ENCODE peak calls at places on chromosomes 3 and 15, in eight cellular contexts. E is T-helper 9 cell, B is progenitor cell of endocrine pancreas, J is NCI-H510A treated with DMSO at 0.1 percent for 48 hours, P is Kasumi-1, I is IMR-90, S is lower leg skin, U is activated T-cell treated with anti-CD3 and anti-CD28 coated beads for 1 hour. Y is an unnamed sample.

GRCh38 chr15:47870956-47871625 is 153.8 kb downstream of the SEMA6D start:
- DNase-seq in U (no peak), B (no peak), I (peak), S (no peak), E (no peak), J (no peak), P (no peak), Y (peak)

GRCh38 chr15:80003934-80004472 is 33.0 kb upstream of the BCL2A1 start:
- DNase-seq in U (no peak), P (no peak), S (peak), B (no peak), I (no peak), J (no peak), E (no peak), Y (no peak)

GRCh38 chr3:66393486-66394260 is 107.1 kb downstream of the LRIG1 start:
- DNase-seq in P (no peak), I (peak), U (peak), S (peak), J (no peak), E (peak), B (no peak), Y (peak)

GRCh38 chr3:50316657-50317242 is 5.8 kb downstream of the HYAL2 start:
- DNase-seq in J (peak), I (peak), P (no peak), B (no peak), S (peak), U (peak), E (peak), Y (no peak)

GRCh38 chr3:13136426-13136825 is 63.2 kb upstream of the IQSEC1 start:
- DNase-seq in U (no peak), P (peak), B (no peak), S (no peak), I (no peak), E (no peak), J (peak), Y (no peak)

GRCh38 chr3:81782585-81782984 is 21.1 kb upstream of the GBE1 start:
- DNase-seq in P (no peak), E (no peak), U (no peak), J (no peak), B (no peak), S (no peak), I (no peak), Y (no peak)

GRCh38 chr3:65758871-65759598 is 279.7 kb downstream of the MAGI1 start:
- DNase-seq in I (peak), S (no peak), U (no peak), J (no peak), P (no peak), E (no peak), B (no peak), Y (peak)

GRCh38 chr3:25156526-25157075 is 271.5 kb upstream of the RARB start:
- DNase-seq in P (no peak), S (no peak), E (no peak), U (no peak), J (no peak), I (peak), B (no peak), Y (peak)

GRCh38 chr3:140822381-140823047 is 119.1 kb upstream of the SLC25A36 start:
- DNase-seq in B (no peak), E (no peak), U (no peak), S (no peak), J (no peak), P (no peak), I (no peak), Y (no peak)

GRCh38 chr15:38217181-38217580 is 35.5 kb upstream of the SPRED1 start:
- DNase-seq in U (no peak), B (no peak), I (peak), P (no peak), S (no peak), E (no peak), J (no peak), Y (peak)

GRCh38 chr15:67077641-67078215 is 12.3 kb downstream of the SMAD3 start:
- DNase-seq in B (no peak), U (no peak), J (no peak), S (no peak), E (no peak), P (no peak), I (no peak), Y (no peak)

GRCh38 chr15:36210426-36210825 is 369.0 kb upstream of the CDIN1 start:
- DNase-seq in E (no peak), U (no peak), P (no peak), B (no peak), J (no peak), I (no peak), S (no peak), Y (no peak)

GRCh38 chr3:178446054-178446453 is 90.2 kb upstream of the KCNMB2 start:
- DNase-seq in P (no peak), I (no peak), S (no peak), E (no peak), J (no peak), U (no peak), B (no peak), Y (no peak)

GRCh38 chr15:101045236-101045646 is 126.1 kb downstream of the LRRK1 start:
- DNase-seq in U (no peak), J (no peak), B (no peak), I (peak), P (no peak), E (no peak), S (no peak), Y (no peak)